ENCODE peak calls at places on chromosomes 12 and 14, in six cellular contexts. G, V, A, O, C and M are unnamed samples.

GRCh38 chr12:42766754-42767153 is 177.2 kb upstream of the PRICKLE1 start:
- DNase-seq in V (no peak), G (no peak), A (no peak), O (no peak), C (peak), M (no peak)

GRCh38 chr14:64764641-64765520 is 60.7 kb downstream of the PLEKHG3 start:
- DNase-seq in C (no peak), A (peak), V (peak), G (peak), O (peak), M (peak)

GRCh38 chr12:100554608-100555077 is 18.8 kb upstream of the GAS2L3 start:
- DNase-seq in O (peak), V (peak), A (peak), G (no peak), C (no peak), M (no peak)

GRCh38 chr12:92695577-92695976 is 7.2 kb upstream of the PLEKHG7 start:
- DNase-seq in V (no peak), C (no peak), G (no peak), A (no peak), O (no peak), M (no peak)

GRCh38 chr14:79663453-79663852 is 547.9 kb downstream of the DIO2 start:
- DNase-seq in A (no peak), V (no peak), O (no peak), G (no peak), C (no peak), M (no peak)

GRCh38 chr12:25988505-25988904 is 30.0 kb downstream of the RASSF8 start:
- DNase-seq in A (no peak), O (no peak), G (no peak), C (no peak), V (no peak), M (no peak)

GRCh38 chr14:39246618-39247017 is 12.9 kb downstream of the MIA2 start:
- DNase-seq in G (no peak), A (no peak), O (peak), V (no peak), C (no peak), M (no peak)

GRCh38 chr12:84131076-84131475 is 781.5 kb downstream of the SLC6A15 start:
- DNase-seq in C (no peak), V (no peak), O (peak), A (peak), G (no peak), M (no peak)

GRCh38 chr12:110104188-110104969 is 19.8 kb upstream of the IFT81 start:
- DNase-seq in A (peak), G (no peak), C (no peak), V (no peak), O (peak), M (no peak)

GRCh38 chr12:84697141-84697540 is 215.5 kb downstream of the SLC6A15 start:
- DNase-seq in C (no peak), V (no peak), G (no peak), O (no peak), A (no peak), M (no peak)

GRCh38 chr12:26403601-26404000 is 208.2 kb downstream of the SSPN start:
- DNase-seq in C (no peak), O (no peak), A (no peak), G (no peak), V (no peak), M (no peak)

GRCh38 chr12:109356586-109356985 is 8.9 kb downstream of the MYO1H start:
- DNase-seq in C (no peak), O (no peak), A (no peak), V (no peak), G (no peak), M (no peak)

DNA sequence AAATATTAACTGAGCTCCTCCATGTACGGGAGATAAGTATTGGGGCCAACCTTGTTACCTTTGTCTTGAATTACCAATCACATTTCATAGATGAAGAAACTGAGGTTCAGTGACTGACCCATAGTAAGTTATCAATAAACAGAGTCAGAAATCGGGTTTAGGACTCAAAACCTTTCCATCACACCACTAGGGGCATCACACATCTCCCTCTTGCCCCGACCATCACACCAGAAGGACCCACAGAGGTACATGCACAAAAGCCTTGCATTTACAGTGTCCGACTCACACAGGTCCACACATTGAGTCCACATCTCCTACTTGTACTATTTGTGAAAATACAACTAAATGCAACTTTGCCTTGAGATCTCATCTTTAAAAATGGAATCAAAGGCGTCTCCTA is 29.4 kb downstream of the KCNA5 start:
- DNase-seq in V (no peak), C (no peak), O (no peak), G (no peak), A (no peak), M (no peak)
- TF ChIP-seq CTCF in V (no peak), C (no peak), O (peak), G (no peak), A (no peak), M (no peak)

DNA sequence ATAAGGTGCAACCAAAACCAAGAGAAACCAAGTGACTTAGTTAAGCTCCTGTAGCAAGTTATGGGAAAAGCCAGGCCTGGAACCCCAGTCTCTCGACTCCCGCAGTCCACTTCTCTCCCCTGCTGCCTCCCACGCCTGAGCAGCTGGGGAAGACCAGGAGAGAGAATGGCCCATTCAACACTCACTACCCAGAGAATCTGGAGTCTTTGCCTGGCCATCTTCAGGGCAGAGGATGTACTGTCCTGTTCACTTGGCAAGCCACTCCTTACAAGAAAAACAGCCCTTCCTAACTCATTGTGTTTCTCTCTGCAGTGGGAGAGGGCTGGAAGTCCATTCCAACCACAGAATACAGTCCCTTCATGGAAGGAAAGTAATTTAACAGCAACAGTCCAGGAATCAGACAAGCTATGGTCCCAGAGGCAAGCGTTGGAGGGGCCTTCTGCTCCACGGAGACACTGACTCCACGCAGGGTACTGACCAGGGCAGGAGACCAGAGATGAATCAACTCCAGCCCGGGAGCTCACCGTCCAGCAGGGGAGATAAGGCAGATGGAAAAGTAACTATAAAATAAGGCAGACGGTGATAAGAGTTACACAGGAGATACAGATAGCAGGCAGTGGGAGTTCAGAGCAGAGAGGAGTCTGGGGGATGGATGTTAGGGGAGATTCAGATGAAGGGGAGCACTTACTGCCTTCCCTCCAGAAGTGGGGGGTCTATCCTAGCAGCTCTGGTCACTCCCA is 1.6 kb downstream of the PITPNM2 start:
- DNase-seq in A (peak), G (no peak), C (no peak), V (no peak), O (no peak), M (no peak)
- TF ChIP-seq CTCF in A (peak), G (peak), C (peak), V (no peak), O (no peak), M (no peak)

GRCh38 chr14:20019257-20019865 is at the start of gene OR4K14:
- DNase-seq in A (no peak), G (no peak), C (no peak), O (no peak), V (no peak), M (no peak)
- TF ChIP-seq CTCF in A (no peak), G (no peak), C (no peak), O (no peak), V (no peak), M (no peak)

DNA sequence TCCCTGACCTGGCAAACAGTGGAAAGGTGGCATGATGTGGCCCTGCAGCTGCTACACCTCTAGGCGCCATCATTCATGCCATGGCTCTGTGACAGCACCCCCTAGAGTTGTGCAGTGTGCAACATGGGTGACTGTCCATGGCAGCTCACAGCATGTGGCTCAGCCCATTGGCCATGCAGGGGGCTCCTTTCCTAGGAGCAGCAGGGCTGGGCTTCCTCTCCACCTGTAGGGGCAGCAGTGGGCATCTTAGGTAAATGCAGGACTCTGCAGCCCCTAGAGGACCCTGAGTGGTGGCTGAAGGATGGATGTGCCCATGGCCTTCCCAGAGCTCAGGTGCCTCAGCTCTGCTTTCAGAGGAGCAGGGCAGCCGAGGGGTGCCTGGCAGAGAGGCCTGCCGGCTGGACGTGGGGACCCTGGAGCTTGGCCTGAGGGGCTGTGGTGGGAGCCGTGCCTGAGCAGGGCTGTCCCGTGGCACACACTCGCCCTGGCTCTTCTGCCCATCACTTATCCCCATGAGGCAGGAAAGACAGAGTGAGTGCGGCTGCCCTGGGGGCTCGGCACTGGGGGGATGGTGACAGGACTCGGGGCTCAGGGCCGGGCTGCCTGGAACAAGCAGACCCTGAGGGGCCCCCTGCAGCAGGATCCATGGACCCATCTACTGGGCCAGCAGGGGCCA is 7.4 kb downstream of the ADSS1 start:
- DNase-seq in V (peak), G (no peak), A (no peak), O (no peak), C (no peak), M (no peak)
- TF ChIP-seq CTCF in V (peak), G (no peak), A (peak), O (peak), C (no peak), M (peak)

DNA sequence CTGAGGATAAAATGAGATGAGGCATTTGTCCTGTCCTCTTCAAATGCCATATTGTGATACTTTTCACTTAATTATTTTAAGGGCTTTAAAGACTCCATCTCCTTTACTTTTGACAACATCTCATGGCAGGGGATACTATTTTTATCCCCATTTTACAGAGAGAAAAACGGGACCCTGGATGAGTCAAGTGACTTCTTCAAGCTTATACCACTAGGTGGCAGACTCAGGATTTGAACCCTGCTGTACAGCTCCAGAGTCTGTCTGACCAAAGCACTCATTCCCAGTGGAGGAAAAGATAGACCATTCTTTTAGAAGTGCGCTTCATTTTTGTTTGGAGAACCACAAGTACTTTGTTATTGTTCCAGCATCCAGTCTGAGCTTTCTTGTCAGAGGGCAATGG is 1.7 kb upstream of the SMOC1 start:
- DNase-seq in C (no peak), V (peak), A (peak), G (no peak), O (peak), M (peak)
- TF ChIP-seq CTCF in C (no peak), V (peak), A (peak), G (no peak), O (peak), M (peak)

DNA sequence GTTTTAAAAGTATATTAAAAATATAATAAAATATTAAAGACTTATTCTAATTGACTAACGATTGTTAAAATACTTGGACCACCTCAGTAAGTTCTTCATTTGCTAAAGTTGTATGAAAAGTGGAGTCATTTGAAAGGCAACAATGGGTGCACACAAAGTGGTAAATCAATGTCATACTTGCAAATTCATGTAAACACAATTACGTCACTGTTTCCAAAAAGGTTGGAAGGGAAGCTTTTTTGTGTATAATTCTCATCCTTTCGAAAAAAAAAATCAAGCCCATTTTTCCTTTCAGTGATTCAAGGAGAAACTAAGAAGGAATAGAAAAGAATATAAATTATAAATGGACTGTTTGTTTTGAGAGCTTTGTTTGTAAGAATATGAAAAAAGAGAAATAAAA is 166.2 kb downstream of the PIK3C2G start:
- DNase-seq in V (no peak), G (no peak), O (no peak), A (no peak), C (no peak), M (no peak)
- TF ChIP-seq CTCF in V (no peak), G (no peak), O (no peak), A (no peak), C (no peak), M (no peak)

DNA sequence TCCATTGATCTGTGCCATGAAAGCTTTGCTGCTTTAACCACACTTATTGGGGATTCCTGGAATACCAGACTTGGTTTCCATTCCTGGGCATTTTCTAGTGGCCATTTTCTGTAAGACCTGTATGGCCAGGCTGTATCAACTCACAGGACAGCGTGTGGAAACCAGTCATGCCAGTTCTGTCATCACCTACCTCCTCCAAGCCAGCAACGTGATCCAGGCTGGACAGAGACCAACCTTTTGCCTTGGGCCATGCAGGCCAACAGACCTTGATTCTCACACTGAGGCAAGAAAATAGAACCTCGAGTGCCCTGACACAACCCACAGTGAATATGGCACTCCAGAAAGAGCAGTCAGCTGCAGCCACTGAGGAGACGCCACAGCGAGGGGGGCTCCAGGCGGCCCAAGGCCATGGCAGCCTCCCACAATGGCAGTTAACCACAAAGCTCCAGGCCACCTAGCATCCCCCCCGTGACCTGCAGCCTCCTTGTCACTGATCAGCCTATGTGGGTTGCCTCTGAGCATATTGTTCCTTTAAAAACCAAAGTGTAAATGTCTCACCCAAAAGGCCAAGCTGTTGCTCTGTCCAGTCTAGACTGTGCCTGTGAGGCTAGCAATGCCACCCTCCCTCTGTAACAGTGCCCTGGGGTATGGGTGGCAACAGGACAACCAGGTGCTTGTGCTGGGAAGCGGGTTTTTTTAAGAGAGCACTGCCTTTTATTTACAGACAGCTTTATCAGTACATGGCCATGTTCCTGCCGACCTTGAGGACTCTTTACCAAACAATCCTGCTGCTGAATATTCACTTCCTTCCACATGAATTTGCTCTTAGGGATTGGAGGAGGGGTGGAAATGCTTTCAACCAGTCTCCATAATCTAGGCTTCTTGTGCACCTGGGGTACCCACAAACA is 168.7 kb upstream of the HIF1A start:
- DNase-seq in G (peak), C (no peak), V (peak), O (no peak), A (peak), M (no peak)
- TF ChIP-seq CTCF in G (no peak), C (no peak), V (no peak), O (no peak), A (no peak), M (no peak)

DNA sequence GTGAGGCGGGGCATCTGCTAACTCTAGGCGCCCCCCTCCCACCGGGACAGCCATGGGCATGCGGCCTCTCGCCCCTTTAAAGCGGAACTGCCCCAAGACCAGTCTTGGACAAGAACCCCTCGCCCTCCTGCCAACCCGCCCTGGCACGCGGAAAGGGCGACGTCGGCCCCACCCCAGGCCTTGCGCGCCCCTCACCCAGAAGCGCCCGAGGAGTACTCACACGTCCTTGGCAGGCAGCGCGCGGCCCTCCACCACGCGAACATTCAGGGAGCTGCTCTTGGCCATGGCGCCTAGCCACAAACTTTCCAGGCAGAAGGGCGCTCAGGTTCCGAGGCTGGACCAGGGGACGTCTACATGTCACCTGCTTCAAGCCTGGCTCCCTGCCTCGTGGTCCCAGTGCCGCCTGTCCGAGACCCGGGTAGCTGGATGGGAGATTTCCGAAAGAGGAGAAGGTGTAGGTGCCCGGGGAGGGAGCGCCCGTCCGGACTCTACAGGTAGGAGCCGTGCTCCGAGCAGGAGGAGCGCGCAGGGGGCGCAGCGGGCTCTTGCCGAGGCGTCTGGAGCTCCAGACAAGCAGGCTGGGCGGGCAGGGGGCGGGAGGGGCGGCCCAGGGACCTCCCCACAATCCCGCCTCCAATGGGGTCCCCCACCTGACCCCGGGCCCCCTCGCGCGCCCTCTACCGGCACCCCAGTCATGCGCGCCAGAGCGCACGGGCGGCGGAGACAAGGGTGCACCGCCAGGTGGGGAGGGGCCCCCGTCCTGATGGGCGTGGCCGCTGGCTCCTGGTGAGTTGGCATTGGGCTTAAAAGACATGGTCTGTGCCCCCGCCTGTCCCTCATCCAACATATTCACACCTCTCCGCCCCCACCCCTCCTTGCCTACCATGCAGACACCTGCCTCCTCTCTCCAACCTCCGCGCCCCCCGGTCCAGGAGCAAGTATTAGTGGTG is at the start of gene RASAL1:
- DNase-seq in C (no peak), A (no peak), O (no peak), V (peak), G (no peak), M (peak)
- TF ChIP-seq CTCF in C (no peak), A (no peak), O (no peak), V (peak), G (no peak), M (peak)

GRCh38 chr12:58443273-58443980 is 476.9 kb downstream of the LRIG3 start:
- DNase-seq in C (no peak), A (peak), G (no peak), O (peak), V (peak), M (no peak)
- TF ChIP-seq CTCF in C (peak), A (peak), G (no peak), O (peak), V (peak), M (peak)